ENCODE peak calls at places on chromosomes 3 and 15, in ten cellular contexts. N is stomach; H is stimulated activated CD4-positive, alpha-beta T cell treated with anti-CD3 and anti-CD28 coated beads, Interleukin-12 subunit alpha, Interleukin-12 subunit beta, amount 100 ng/mL, for 4 hours; V is ovary; E is WERI-Rb-1; B is GM04504; Q is HS-27A; T is NCI-H345; R is AG10803; X is activated CD8-positive, alpha-beta memory T cell treated with anti-CD3 and anti-CD28 coated beads for 48 hours. U is an unnamed sample.

GRCh38 chr15:37038036-37038715 is 62.2 kb downstream of the MEIS2 start:
- DNase-seq in T (peak; percentile 12), Q (no peak), H (no peak), N (no peak), X (no peak), B (no peak), R (no peak), V (no peak), E (no peak), U (no peak)

GRCh38 chr15:42772901-42773300 is 36.0 kb upstream of the CDAN1 start:
- DNase-seq in Q (no peak), R (no peak), T (no peak), V (no peak), B (no peak), H (no peak), N (no peak), X (no peak), E (no peak), U (no peak)

GRCh38 chr15:58518626-58519025 is 86.8 kb downstream of the LIPC start:
- DNase-seq in E (no peak), B (no peak), Q (no peak), X (no peak), N (no peak), H (no peak), V (no peak), R (no peak), T (no peak), U (no peak)

GRCh38 chr3:195811756-195812155 is at the start of gene MUC4:
- DNase-seq in Q (no peak), H (no peak), B (no peak), T (peak; percentile 32), N (no peak), E (no peak), R (no peak), V (no peak), X (no peak), U (no peak)

GRCh38 chr15:55742927-55743614 is at the start of gene PRTG:
- DNase-seq in H (no peak), R (peak; percentile 42), E (peak; percentile 82), Q (peak; percentile 17), V (peak; percentile 86), B (peak; percentile 9), N (peak; percentile 65), X (no peak), T (peak; percentile 32), U (peak; percentile 28)

GRCh38 chr3:177652556-177653290 is 455.4 kb upstream of the TBL1XR1 start:
- DNase-seq in B (no peak), V (no peak), N (no peak), X (no peak), T (no peak), Q (no peak), R (no peak), H (no peak), E (no peak), U (no peak)

GRCh38 chr3:32442766-32443165 is 51.1 kb downstream of the CMTM7 start:
- DNase-seq in B (no peak), H (no peak), X (no peak), Q (peak; percentile 27), E (no peak), R (peak; percentile 23), N (no peak), T (no peak), V (no peak), U (no peak)

GRCh38 chr3:143751643-143752178 is 96.6 kb downstream of the SLC9A9 start:
- DNase-seq in B (no peak), X (peak; percentile 5), N (no peak), V (no peak), H (no peak), R (no peak), E (no peak), T (no peak), Q (no peak), U (no peak)

GRCh38 chr15:52107238-52107637 is 5.3 kb downstream of the BCL2L10 start:
- DNase-seq in N (no peak), T (no peak), B (no peak), X (no peak), E (no peak), R (no peak), Q (no peak), V (no peak), H (no peak), U (no peak)

GRCh38 chr15:82571722-82572222 is 31.5 kb upstream of the RPS17 start:
- DNase-seq in N (peak; percentile 43), B (peak; percentile 59), H (no peak), V (peak; percentile 71), X (no peak), T (peak; percentile 53), E (peak; percentile 80), R (peak; percentile 77), Q (peak; percentile 42), U (no peak)

GRCh38 chr3:89314454-89314853 is 207.0 kb downstream of the EPHA3 start:
- DNase-seq in R (peak; percentile 11), X (no peak), T (no peak), Q (no peak), B (no peak), N (no peak), H (no peak), E (peak; percentile 39), V (no peak), U (no peak)

GRCh38 chr3:188000361-188000861 is 153.5 kb upstream of the LPP start:
- DNase-seq in B (no peak), H (no peak), E (no peak), V (no peak), T (peak; percentile 90), N (peak; percentile 44), Q (no peak), X (no peak), R (no peak), U (no peak)

GRCh38 chr15:90412356-90413194 is 24.5 kb downstream of the IQGAP1 start:
- DNase-seq in X (no peak), V (no peak), T (peak; percentile 19), N (peak; percentile 59), R (peak; percentile 93), E (no peak), B (no peak), H (no peak), Q (peak; percentile 84), U (no peak)

GRCh38 chr3:49110780-49111179 is 6.2 kb upstream of the QARS1 start:
- DNase-seq in Q (no peak), E (no peak), V (no peak), T (no peak), B (no peak), X (no peak), H (no peak), R (no peak), N (no peak), U (no peak)

U was measured in GM12892.